ENCODE peak calls at places on chromosomes 2 and 18, in five cellular contexts. O is Panc1, J is sigmoid colon, Q is psoas muscle, W is caudate nucleus. N is an unnamed sample.

GRCh38 chr18:74498712-74499629 is 2.8 kb downstream of the CNDP2 start:
- DNase-seq in W (no peak), Q (no peak), J (peak), O (no peak), N (peak)

GRCh38 chr2:45743531-45744391 is 92.3 kb downstream of the PRKCE start:
- DNase-seq in J (peak), Q (peak), W (no peak), O (no peak), N (no peak)

GRCh38 chr2:65320042-65320711 is 92.5 kb downstream of the ACTR2 start:
- DNase-seq in W (no peak), Q (peak), O (peak), J (no peak), N (no peak)

GRCh38 chr18:49858309-49859005 is 45.1 kb upstream of the ACAA2 start:
- DNase-seq in W (no peak), J (peak), Q (peak), O (no peak), N (no peak)

GRCh38 chr2:133977385-133977784 is 276.5 kb upstream of the MGAT5 start:
- DNase-seq in J (no peak), W (peak), O (no peak), Q (no peak), N (no peak)

GRCh38 chr2:136024616-136025015 is 39.2 kb upstream of the DARS1 start:
- DNase-seq in O (no peak), W (no peak), Q (no peak), J (no peak), N (no peak)

GRCh38 chr2:74099835-74100234 is 47.9 kb downstream of the BOLA3 start:
- DNase-seq in W (no peak), J (no peak), Q (no peak), O (no peak), N (no peak)

GRCh38 chr2:177161741-177162440 is 50.7 kb upstream of the HNRNPA3 start:
- DNase-seq in Q (no peak), J (no peak), O (no peak), W (no peak), N (no peak)

GRCh38 chr2:73990531-73990930 is 5.8 kb downstream of the TET3 start:
- DNase-seq in Q (no peak), O (no peak), W (no peak), J (no peak), N (no peak)

GRCh38 chr18:55097406-55098170 is 138.3 kb upstream of the CCDC68 start:
- DNase-seq in W (no peak), O (no peak), J (no peak), Q (no peak), N (no peak)

GRCh38 chr2:241967096-241967495 is 97.6 kb downstream of the RTP5 start:
- DNase-seq in J (peak), Q (no peak), W (no peak), O (no peak), N (no peak)
- H3K27ac ChIP-seq in J (no peak), Q (no peak), W (peak), O (no peak), N (no peak)

DNA sequence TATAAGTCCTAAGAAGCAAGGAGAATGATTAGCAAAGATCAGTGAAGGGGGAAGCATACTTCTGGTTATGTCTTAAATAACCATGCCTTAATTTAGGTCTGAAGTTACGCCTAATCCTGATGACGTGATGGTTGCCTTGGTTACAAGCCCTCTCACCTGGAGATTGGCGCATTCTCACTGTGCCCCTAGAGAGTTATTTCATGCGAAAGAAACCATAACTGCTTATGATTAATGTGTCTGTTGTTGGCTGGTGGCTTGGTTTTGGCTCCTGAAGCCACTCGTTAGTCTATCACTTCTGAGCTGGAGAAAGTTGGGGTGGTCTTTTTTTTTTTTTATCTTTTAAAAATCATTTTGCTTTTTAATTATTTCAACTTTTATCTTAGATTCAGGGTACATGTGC is 47.0 kb downstream of the TNFRSF11A start:
- DNase-seq in J (no peak), W (peak), O (no peak), Q (no peak), N (no peak)
- H3K27ac ChIP-seq in J (no peak), W (peak), O (no peak), Q (no peak), N (no peak)

GRCh38 chr18:37252854-37253396 is 312.7 kb downstream of the CELF4 start:
- DNase-seq in J (no peak), O (no peak), W (no peak), Q (no peak), N (no peak)

GRCh38 chr18:37254973-37255372 is 310.6 kb downstream of the CELF4 start:
- DNase-seq in Q (no peak), W (no peak), O (no peak), J (no peak), N (no peak)

GRCh38 chr18:37252342-37252741 is 313.3 kb downstream of the CELF4 start:
- DNase-seq in W (no peak), Q (no peak), O (no peak), J (no peak), N (no peak)

GRCh38 chr18:37254256-37254880 is 311.2 kb downstream of the CELF4 start:
- DNase-seq in W (no peak), J (no peak), Q (no peak), O (no peak), N (no peak)

DNA sequence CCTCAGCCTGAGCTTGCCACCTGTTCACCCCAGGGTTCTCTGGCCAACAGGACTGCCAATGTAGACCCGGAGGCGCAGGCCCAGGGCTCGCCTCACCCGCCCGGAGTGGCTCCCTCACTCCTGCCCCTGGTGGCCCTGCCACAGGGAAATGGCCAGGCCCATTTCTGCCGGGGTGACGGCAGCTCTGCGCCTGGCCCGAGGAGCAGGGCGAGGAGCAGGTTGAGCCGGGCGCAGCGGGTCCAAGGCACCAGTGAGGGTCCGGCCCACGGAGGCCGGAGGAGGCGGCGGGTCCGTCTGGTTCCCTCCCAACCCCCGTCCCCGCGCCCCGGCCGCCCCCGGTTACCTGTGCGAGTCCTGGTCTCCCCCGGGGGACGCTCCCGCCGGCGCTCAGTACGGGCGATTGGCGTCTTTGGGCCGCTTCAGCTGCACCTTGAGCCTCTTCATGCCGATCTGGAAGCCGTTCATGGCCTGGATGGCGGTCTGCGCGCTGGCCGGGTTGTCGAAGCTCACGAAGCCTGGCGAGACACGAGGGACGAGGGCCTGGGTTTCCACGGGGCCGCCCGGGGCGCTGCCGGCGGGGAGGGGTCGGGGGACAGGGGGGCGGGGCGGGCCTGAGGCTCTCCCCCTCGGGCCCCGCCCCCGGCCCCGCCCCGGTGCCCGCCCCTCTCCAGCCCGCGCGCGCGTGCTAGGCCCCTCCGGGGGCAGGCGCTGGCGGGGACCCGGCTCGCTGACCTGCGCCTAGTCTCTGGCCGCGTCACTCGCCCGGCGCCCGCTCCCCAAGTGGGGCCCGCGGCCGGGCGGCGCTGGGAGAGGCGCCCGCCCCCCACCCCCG is 312.0 kb downstream of the CELF4 start:
- DNase-seq in O (no peak), J (no peak), W (no peak), Q (no peak), N (no peak)
- H3K27ac ChIP-seq in O (no peak), J (no peak), W (no peak), Q (no peak), N (no peak)

DNA sequence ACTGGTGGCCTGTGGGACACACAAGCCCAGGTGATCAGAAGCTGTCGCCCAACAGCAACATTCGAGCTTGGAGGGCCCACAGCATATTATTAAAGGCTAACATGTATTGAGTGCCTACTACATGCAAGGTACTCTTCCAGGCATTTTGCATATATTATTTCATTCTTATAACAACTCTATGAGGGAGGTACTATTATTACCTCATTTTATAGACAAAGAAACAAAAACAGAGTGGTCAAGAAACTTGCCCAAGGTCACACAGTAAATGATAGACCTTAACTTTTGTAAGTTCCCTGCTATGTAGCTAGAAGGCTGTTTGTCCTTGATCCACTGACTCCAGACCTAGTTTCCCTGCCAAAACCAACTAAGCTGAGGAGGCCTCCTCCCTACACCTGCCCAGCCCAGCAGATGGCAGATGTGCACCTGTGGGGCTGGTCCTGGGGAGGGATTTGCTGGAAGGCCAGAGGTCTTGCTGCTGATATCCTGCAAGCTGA is 35.7 kb downstream of the KANSL3 start:
- DNase-seq in Q (no peak), J (no peak), W (no peak), O (no peak), N (no peak)
- H3K27ac ChIP-seq in Q (peak), J (no peak), W (no peak), O (no peak), N (no peak)

DNA sequence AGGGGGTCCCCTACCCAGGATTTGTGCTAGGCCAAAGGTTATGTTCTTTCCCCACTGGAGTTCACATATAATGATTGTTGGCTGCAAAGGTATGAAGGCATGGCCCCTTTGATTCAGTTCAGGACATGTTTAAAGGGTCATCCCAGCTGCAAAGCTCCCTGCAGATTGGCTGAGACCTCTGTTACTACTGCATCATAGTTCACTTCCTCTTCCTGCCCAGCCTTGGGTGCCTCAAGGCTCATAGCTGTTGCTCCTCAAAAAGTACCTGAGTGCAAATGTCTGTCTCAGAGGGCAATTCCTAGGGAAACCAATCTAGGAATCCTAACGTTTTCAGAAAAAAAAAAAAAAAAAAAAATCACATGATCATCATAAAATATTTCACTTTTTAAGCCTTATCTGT is 125.1 kb downstream of the ATL2 start:
- DNase-seq in W (no peak), Q (no peak), J (no peak), O (no peak), N (no peak)
- H3K27ac ChIP-seq in W (no peak), Q (no peak), J (no peak), O (no peak), N (no peak)

GRCh38 chr2:109336296-109336695 is 207.3 kb downstream of the SH3RF3 start:
- DNase-seq in W (no peak), O (no peak), J (no peak), Q (no peak), N (no peak)
- H3K27ac ChIP-seq in W (no peak), O (no peak), J (no peak), Q (no peak), N (no peak)

GRCh38 chr2:71235930-71236587 is 9.2 kb upstream of the PAIP2B start:
- DNase-seq in Q (no peak), W (no peak), J (no peak), O (no peak), N (no peak)
- H3K27ac ChIP-seq in Q (peak), W (no peak), J (no peak), O (no peak), N (no peak)

GRCh38 chr2:55018619-55019018 is 31.6 kb downstream of the RTN4 start:
- DNase-seq in O (no peak), J (no peak), W (no peak), Q (no peak), N (no peak)

GRCh38 chr2:55014962-55015939 is 35.0 kb downstream of the RTN4 start:
- DNase-seq in W (no peak), O (no peak), Q (no peak), J (peak), N (peak)

GRCh38 chr2:55019547-55020258 is 30.5 kb downstream of the RTN4 start:
- DNase-seq in Q (no peak), O (no peak), W (no peak), J (no peak), N (no peak)

GRCh38 chr2:55017880-55018279 is 32.4 kb downstream of the RTN4 start:
- DNase-seq in J (no peak), W (no peak), O (no peak), Q (no peak), N (no peak)

GRCh38 chr2:55017428-55017827 is 32.8 kb downstream of the RTN4 start:
- DNase-seq in W (no peak), Q (no peak), O (no peak), J (no peak), N (no peak)
- H3K27ac ChIP-seq in W (no peak), Q (no peak), O (peak), J (no peak), N (no peak)

GRCh38 chr2:71611781-71612545 is 158.6 kb downstream of the DYSF start:
- DNase-seq in J (peak), O (no peak), Q (no peak), W (no peak), N (no peak)
- H3K27ac ChIP-seq in J (no peak), O (no peak), Q (peak), W (no peak), N (no peak)